ENCODE peak calls at places on chromosomes 12 and 14, in ten cellular contexts. H is uterus, T is kidney tubule cell, F is Kasumi-1, P is NT2/D1, X is hepatocyte, E is PC-9, K is LoVo, N is iPS DF 6.9, A is posterior vena cava. G is an unnamed sample.

GRCh38 chr12:112964067-112964670 is 14.2 kb upstream of the OAS2 start:
- DNase-seq in H (no peak), T (no peak), F (no peak), P (no peak), X (no peak), E (no peak), K (no peak), N (no peak), A (peak), G (no peak)

GRCh38 chr12:109735825-109736551 is 22.4 kb downstream of the FAM222A start:
- DNase-seq in H (peak), T (no peak), F (no peak), P (no peak), X (no peak), E (no peak), K (no peak), N (no peak), A (peak), G (no peak)

GRCh38 chr12:130484221-130484620 is 146.5 kb downstream of the PIWIL1 start:
- DNase-seq in H (no peak), T (no peak), F (no peak), P (no peak), X (no peak), E (no peak), K (no peak), N (no peak), A (peak), G (no peak)

GRCh38 chr12:25276199-25276937 is 25.6 kb upstream of the KRAS start:
- DNase-seq in H (peak), T (peak), F (peak), P (no peak), X (peak), E (peak), K (peak), N (no peak), A (no peak), G (peak)

GRCh38 chr14:57244103-57244502 is 24.6 kb downstream of the EXOC5 start:
- DNase-seq in H (no peak), T (no peak), F (no peak), P (no peak), X (no peak), E (no peak), K (no peak), N (no peak), A (no peak), G (no peak)

GRCh38 chr12:11555743-11556625 is 93.5 kb upstream of the ETV6 start:
- DNase-seq in H (no peak), T (no peak), F (no peak), P (no peak), X (peak), E (peak), K (peak), N (no peak), A (no peak), G (no peak)

GRCh38 chr12:129423041-129423580 is 480.7 kb downstream of the TMEM132D start:
- DNase-seq in H (no peak), T (no peak), F (no peak), P (no peak), X (no peak), E (no peak), K (no peak), N (no peak), A (no peak), G (no peak)

GRCh38 chr12:65948320-65949008 is 124.2 kb downstream of the HMGA2 start:
- DNase-seq in H (peak), T (peak), F (no peak), P (no peak), X (peak), E (peak), K (peak), N (no peak), A (peak), G (no peak)

GRCh38 chr12:20262131-20262530 is 106.2 kb upstream of the PDE3A start:
- DNase-seq in H (no peak), T (no peak), F (no peak), P (no peak), X (no peak), E (no peak), K (no peak), N (no peak), A (no peak), G (no peak)

GRCh38 chr14:26856832-26857508 is 259.1 kb upstream of the NOVA1 start:
- DNase-seq in H (no peak), T (no peak), F (no peak), P (no peak), X (no peak), E (no peak), K (no peak), N (no peak), A (no peak), G (no peak)

GRCh38 chr12:132075026-132075713 is 68.9 kb downstream of the DDX51 start:
- DNase-seq in H (no peak), T (no peak), F (peak), P (no peak), X (no peak), E (no peak), K (no peak), N (no peak), A (no peak), G (no peak)

GRCh38 chr12:56029166-56029519 is 8.3 kb downstream of the IKZF4 start:
- DNase-seq in H (no peak), T (no peak), F (no peak), P (no peak), X (no peak), E (no peak), K (no peak), N (no peak), A (no peak), G (no peak)

GRCh38 chr14:62179367-62180018 is 417.3 kb downstream of the SNAPC1 start:
- DNase-seq in H (peak), T (peak), F (peak), P (peak), X (peak), E (peak), K (peak), N (peak), A (no peak), G (peak)

GRCh38 chr12:5088586-5089264 is 45.0 kb downstream of the KCNA5 start:
- DNase-seq in H (peak), T (peak), F (no peak), P (no peak), X (peak), E (peak), K (peak), N (no peak), A (no peak), G (no peak)

GRCh38 chr12:25771062-25771461 is 187.4 kb upstream of the RASSF8 start:
- DNase-seq in H (no peak), T (no peak), F (peak), P (no peak), X (no peak), E (no peak), K (no peak), N (no peak), A (no peak), G (peak)

GRCh38 chr12:122859303-122860051 is 24.2 kb downstream of the HIP1R start:
- DNase-seq in H (no peak), T (no peak), F (no peak), P (no peak), X (no peak), E (no peak), K (no peak), N (no peak), A (no peak), G (no peak)

GRCh38 chr12:14777271-14777670 is 26.0 kb downstream of the WBP11 start:
- DNase-seq in H (no peak), T (peak), F (no peak), P (no peak), X (peak), E (peak), K (peak), N (no peak), A (no peak), G (no peak)

GRCh38 chr12:2084553-2085296 is 31.9 kb downstream of the CACNA1C start:
- DNase-seq in H (peak), T (peak), F (no peak), P (no peak), X (no peak), E (no peak), K (no peak), N (no peak), A (peak), G (no peak)

GRCh38 chr14:71693373-71693772 is 238.9 kb upstream of the RGS6 start:
- DNase-seq in H (no peak), T (no peak), F (no peak), P (no peak), X (no peak), E (no peak), K (no peak), N (no peak), A (no peak), G (no peak)